ENCODE peak calls at places on chromosomes 7 and 10, in four cellular contexts. One of them, this sample, is unnamed.

GRCh38 chr7:1233328-1234048 is 816 bp downstream of the UNCX start:
- DNase-seq in tibial nerve: no peak
- DNase-seq in stomach: no peak
- DNase-seq in IMR-90: no peak
- DNase-seq in this sample: no peak

GRCh38 chr7:70935854-70936253 is 196.1 kb upstream of the GALNT17 start:
- DNase-seq in stomach: no peak
- DNase-seq in IMR-90: no peak
- DNase-seq in tibial nerve: no peak
- DNase-seq in this sample: no peak

GRCh38 chr10:35153723-35154122 is 27.1 kb downstream of the CREM start:
- DNase-seq in tibial nerve: no peak
- DNase-seq in IMR-90: no peak
- DNase-seq in stomach: no peak
- DNase-seq in this sample: no peak

GRCh38 chr7:80923211-80923612 is 4.4 kb upstream of the SEMA3C start:
- DNase-seq in tibial nerve: no peak
- DNase-seq in stomach: no peak
- DNase-seq in IMR-90: no peak
- DNase-seq in this sample: no peak

GRCh38 chr7:34133356-34133982 is 228.1 kb downstream of the BMPER start:
- DNase-seq in stomach: no peak
- DNase-seq in tibial nerve: no peak
- DNase-seq in IMR-90: peak; percentile 95
- DNase-seq in this sample: peak; percentile 16

GRCh38 chr7:141287936-141288335 is 214.1 kb downstream of the TMEM178B start:
- DNase-seq in IMR-90: no peak
- DNase-seq in stomach: no peak
- DNase-seq in tibial nerve: no peak
- DNase-seq in this sample: no peak

GRCh38 chr10:113425596-113425995 is 127.3 kb upstream of the HABP2 start:
- DNase-seq in tibial nerve: no peak
- DNase-seq in IMR-90: no peak
- DNase-seq in stomach: no peak
- DNase-seq in this sample: no peak

GRCh38 chr10:60405172-60405571 is 15.5 kb upstream of the ANK3 start:
- DNase-seq in tibial nerve: no peak
- DNase-seq in stomach: no peak
- DNase-seq in IMR-90: no peak
- DNase-seq in this sample: no peak

GRCh38 chr10:70987396-70988130 is 99.2 kb upstream of the PCBD1 start:
- DNase-seq in stomach: no peak
- DNase-seq in tibial nerve: no peak
- DNase-seq in IMR-90: no peak
- DNase-seq in this sample: no peak

GRCh38 chr10:23314835-23315239 is 29.8 kb downstream of the C10orf67 start:
- DNase-seq in tibial nerve: peak; percentile 24
- DNase-seq in stomach: peak; percentile 52
- DNase-seq in IMR-90: peak; percentile 88
- DNase-seq in this sample: peak; percentile 60

GRCh38 chr10:11478807-11479206 is 132.6 kb downstream of the USP6NL start:
- DNase-seq in IMR-90: no peak
- DNase-seq in stomach: no peak
- DNase-seq in tibial nerve: no peak
- DNase-seq in this sample: no peak

GRCh38 chr10:84537447-84537931 is 209.1 kb downstream of the CCSER2 start:
- DNase-seq in stomach: peak; percentile 59
- DNase-seq in tibial nerve: no peak
- DNase-seq in IMR-90: peak; percentile 59
- DNase-seq in this sample: peak; percentile 54

GRCh38 chr7:3495530-3495929 is 194.5 kb downstream of the SDK1 start:
- DNase-seq in stomach: no peak
- DNase-seq in tibial nerve: no peak
- DNase-seq in IMR-90: no peak
- DNase-seq in this sample: no peak

GRCh38 chr10:52028518-52028858 is 285.6 kb upstream of the DKK1 start:
- DNase-seq in IMR-90: no peak
- DNase-seq in tibial nerve: no peak
- DNase-seq in stomach: no peak
- DNase-seq in this sample: no peak

GRCh38 chr10:112241651-112242341 is 41.4 kb upstream of the TECTB start:
- DNase-seq in stomach: no peak
- DNase-seq in IMR-90: no peak
- DNase-seq in tibial nerve: no peak
- DNase-seq in this sample: no peak

GRCh38 chr7:8063706-8064297 is 95.2 kb downstream of the GLCCI1 start:
- DNase-seq in tibial nerve: no peak
- DNase-seq in stomach: no peak
- DNase-seq in IMR-90: peak; percentile 23
- DNase-seq in this sample: no peak

GRCh38 chr7:977326-978048 is 2.1 kb upstream of the COX19 start:
- DNase-seq in IMR-90: peak; percentile 46
- DNase-seq in tibial nerve: no peak
- DNase-seq in stomach: peak; percentile 53
- DNase-seq in this sample: peak; percentile 37

GRCh38 chr7:151837285-151838042 is 39.5 kb downstream of the PRKAG2 start:
- DNase-seq in stomach: no peak
- DNase-seq in IMR-90: no peak
- DNase-seq in tibial nerve: no peak
- DNase-seq in this sample: no peak

DNA sequence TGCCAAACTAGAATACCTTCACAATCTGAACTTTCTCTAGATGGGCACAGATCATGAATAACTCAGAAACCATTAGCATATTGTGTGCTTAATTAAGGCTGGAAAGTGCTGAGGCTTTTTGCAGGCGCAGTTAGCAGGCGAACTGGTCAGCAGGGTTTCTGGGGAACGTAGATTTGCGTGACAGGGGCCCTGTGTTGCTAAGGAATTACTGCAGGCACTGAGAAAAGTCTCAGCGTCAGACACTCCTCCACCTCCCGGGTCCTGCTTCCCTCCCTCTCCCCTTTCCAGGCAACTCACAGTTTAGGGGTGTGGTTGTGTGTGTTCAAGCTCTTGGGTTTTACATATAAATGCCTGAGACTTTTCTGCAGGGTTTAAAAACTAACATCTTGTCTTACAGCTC is 2.2 kb downstream of the MAP3K8 start:
- DNase-seq in tibial nerve: no peak
- DNase-seq in stomach: peak; percentile 34
- DNase-seq in IMR-90: peak; percentile 60
- DNase-seq in this sample: no peak
- TF ChIP-seq POLR2A in tibial nerve: peak; percentile 42
- TF ChIP-seq POLR2A in stomach: no peak
- TF ChIP-seq POLR2A in IMR-90: no peak
- TF ChIP-seq POLR2A in this sample: no peak

DNA sequence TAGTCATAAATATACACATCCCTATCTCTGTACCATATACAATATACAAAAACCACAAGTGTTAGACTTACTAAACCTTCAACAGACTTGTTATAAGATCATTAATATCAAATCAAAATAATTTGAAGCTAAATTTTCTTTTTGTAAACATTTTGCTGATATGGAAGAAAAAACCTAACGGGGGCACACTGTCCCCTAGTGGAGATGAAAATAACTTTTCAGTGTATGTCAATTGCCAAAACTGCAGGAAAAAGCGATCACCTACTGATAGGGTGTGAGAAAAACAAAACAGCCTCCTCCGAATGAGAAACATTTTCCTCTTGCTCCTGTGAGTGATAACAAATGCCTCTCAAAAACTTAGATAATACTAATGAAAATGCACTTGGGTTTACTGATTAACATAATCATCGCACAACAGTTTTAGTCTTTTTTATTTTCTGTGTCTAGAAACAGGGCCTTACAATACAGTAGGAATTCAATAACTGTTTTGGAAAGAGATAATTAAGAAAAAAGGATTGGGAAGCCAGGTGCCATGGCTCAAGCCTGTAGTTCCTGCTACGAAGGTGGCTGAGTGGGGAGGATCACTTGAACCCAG is 322.7 kb downstream of the CRPPA start:
- DNase-seq in IMR-90: peak; percentile 16
- DNase-seq in stomach: no peak
- DNase-seq in tibial nerve: no peak
- DNase-seq in this sample: no peak
- TF ChIP-seq CTCF in IMR-90: peak; percentile 76
- TF ChIP-seq CTCF in stomach: peak; percentile 10
- TF ChIP-seq CTCF in tibial nerve: peak; percentile 37
- TF ChIP-seq CTCF in this sample: no peak

GRCh38 chr10:133385214-133385613 is 6.2 kb downstream of the PAOX start:
- DNase-seq in tibial nerve: no peak
- DNase-seq in stomach: no peak
- DNase-seq in IMR-90: no peak
- DNase-seq in this sample: no peak

GRCh38 chr10:133388973-133389818 is 4.8 kb upstream of the MTG1 start:
- DNase-seq in stomach: peak; percentile 25
- DNase-seq in tibial nerve: no peak
- DNase-seq in IMR-90: no peak
- DNase-seq in this sample: no peak

GRCh38 chr10:133391249-133391635 is 2.7 kb upstream of the MTG1 start:
- DNase-seq in stomach: no peak
- DNase-seq in IMR-90: no peak
- DNase-seq in tibial nerve: no peak
- DNase-seq in this sample: no peak

GRCh38 chr10:133390597-133391248 is 3.2 kb upstream of the MTG1 start:
- DNase-seq in tibial nerve: no peak
- DNase-seq in IMR-90: no peak
- DNase-seq in stomach: peak; percentile 17
- DNase-seq in this sample: no peak

GRCh38 chr10:133388265-133388972 is 5.5 kb upstream of the MTG1 start:
- DNase-seq in IMR-90: no peak
- DNase-seq in stomach: peak; percentile 18
- DNase-seq in tibial nerve: no peak
- DNase-seq in this sample: no peak
- TF ChIP-seq POLR2A in IMR-90: no peak
- TF ChIP-seq POLR2A in stomach: no peak
- TF ChIP-seq POLR2A in tibial nerve: no peak
- TF ChIP-seq POLR2A in this sample: no peak

GRCh38 chr7:41643616-41644015 is 59.3 kb downstream of the INHBA start:
- DNase-seq in tibial nerve: no peak
- DNase-seq in IMR-90: no peak
- DNase-seq in stomach: no peak
- DNase-seq in this sample: no peak
- TF ChIP-seq CTCF in tibial nerve: no peak
- TF ChIP-seq CTCF in IMR-90: no peak
- TF ChIP-seq CTCF in stomach: no peak
- TF ChIP-seq CTCF in this sample: no peak

GRCh38 chr10:95755511-95756004 is 405 bp upstream of the ENTPD1 start:
- DNase-seq in stomach: peak; percentile 47
- DNase-seq in IMR-90: no peak
- DNase-seq in tibial nerve: no peak
- DNase-seq in this sample: no peak

GRCh38 chr10:95758351-95759025 is 2.5 kb downstream of the ENTPD1 start:
- DNase-seq in stomach: no peak
- DNase-seq in IMR-90: peak; percentile 6
- DNase-seq in tibial nerve: no peak
- DNase-seq in this sample: no peak

GRCh38 chr10:95759233-95759826 is 3.4 kb downstream of the ENTPD1 start:
- DNase-seq in IMR-90: no peak
- DNase-seq in tibial nerve: no peak
- DNase-seq in stomach: no peak
- DNase-seq in this sample: no peak

GRCh38 chr10:95756061-95756751 is at the start of gene ENTPD1:
- DNase-seq in IMR-90: peak; percentile 12
- DNase-seq in tibial nerve: no peak
- DNase-seq in stomach: no peak
- DNase-seq in this sample: no peak

DNA sequence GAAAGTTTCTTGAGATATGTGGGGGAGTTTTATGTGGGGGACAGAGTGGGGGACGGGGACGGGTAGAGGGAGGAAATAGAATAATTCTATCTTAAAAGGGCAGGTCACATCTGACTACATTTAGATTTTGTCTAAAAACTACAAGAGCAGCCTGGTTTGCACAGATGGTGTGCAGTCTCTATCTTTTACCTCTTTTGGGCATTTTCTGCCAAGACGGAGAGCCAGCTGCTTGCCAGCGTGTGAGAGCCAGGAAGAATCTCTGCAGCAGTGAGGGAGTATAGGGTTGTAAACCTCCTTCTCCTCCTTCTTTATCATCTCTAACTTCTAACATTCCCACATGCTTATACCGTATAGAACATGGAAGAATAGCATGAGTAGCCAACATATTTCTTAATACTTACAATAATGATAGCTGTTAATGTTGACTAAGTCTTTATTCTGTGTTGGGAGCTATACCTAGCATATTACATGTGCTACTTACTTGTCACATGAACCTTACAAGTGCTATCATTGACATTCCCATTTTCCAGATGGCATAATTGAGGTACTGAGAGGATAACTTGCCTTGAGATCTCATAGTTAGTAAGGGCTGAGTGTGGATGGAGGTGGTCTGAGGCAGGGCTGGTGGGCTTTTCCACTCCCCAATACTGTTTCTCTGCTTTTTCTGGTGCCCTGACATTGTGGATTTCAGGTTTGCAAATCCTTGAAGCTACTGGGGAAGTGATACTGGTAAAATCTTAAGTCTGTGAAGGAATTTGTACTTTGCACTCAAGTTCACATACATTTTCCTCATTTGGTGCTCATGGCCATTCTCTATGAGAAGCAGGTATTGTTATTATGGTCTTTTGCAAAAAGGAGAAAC is 1.1 kb downstream of the ENTPD1 start:
- DNase-seq in IMR-90: no peak
- DNase-seq in tibial nerve: no peak
- DNase-seq in stomach: no peak
- DNase-seq in this sample: no peak
- TF ChIP-seq POLR2A in IMR-90: no peak
- TF ChIP-seq POLR2A in tibial nerve: no peak
- TF ChIP-seq POLR2A in stomach: no peak
- TF ChIP-seq POLR2A in this sample: no peak

This sample was measured in prostate gland.